ENCODE peak calls at places on chromosome 21, in four cellular contexts. A is hypothalamus, M is mesothelial cell of epicardium, N is NCI-H524 treated with DMSO at 0.1 percent for 48 hours. S is an unnamed sample.

GRCh38 chr21:41374177-41374712 is 12.4 kb downstream of the MX2 start:
- DNase-seq in A (no peak), M (no peak), N (no peak), S (no peak)

GRCh38 chr21:19198801-19199200 is 795.2 kb upstream of the TMPRSS15 start:
- DNase-seq in A (no peak), M (no peak), N (no peak), S (no peak)

GRCh38 chr21:28632718-28633408 is 359.8 kb downstream of the LTN1 start:
- DNase-seq in A (no peak), M (no peak), N (no peak), S (peak; percentile 32)

GRCh38 chr21:32237021-32237420 is 41.8 kb downstream of the MIS18A start:
- DNase-seq in A (no peak), M (no peak), N (no peak), S (no peak)

GRCh38 chr21:41199123-41199522 is 31.2 kb downstream of the BACE2 start:
- DNase-seq in A (no peak), M (no peak), N (no peak), S (no peak)

GRCh38 chr21:38333290-38334272 is 76.8 kb downstream of the KCNJ15 start:
- DNase-seq in A (no peak), M (no peak), N (no peak), S (no peak)

GRCh38 chr21:39472211-39472610 is 20.4 kb downstream of the SH3BGR start:
- DNase-seq in A (no peak), M (no peak), N (no peak), S (no peak)

GRCh38 chr21:29523646-29524045 is 224.9 kb downstream of the BACH1 start:
- DNase-seq in A (no peak), M (no peak), N (no peak), S (no peak)

GRCh38 chr21:46083271-46084040 is 14.5 kb upstream of the COL6A2 start:
- DNase-seq in A (no peak), M (no peak), N (no peak), S (peak; percentile 17)

GRCh38 chr21:32329776-32330175 is 31.1 kb downstream of the MRAP start:
- DNase-seq in A (no peak), M (no peak), N (no peak), S (no peak)

GRCh38 chr21:32592929-32593502 is 7.7 kb upstream of the TCP10L start:
- DNase-seq in A (no peak), M (no peak), N (no peak), S (no peak)

GRCh38 chr21:41973427-41973831 is 19.6 kb upstream of the C2CD2 start:
- DNase-seq in A (no peak), M (peak; percentile 28), N (no peak), S (peak; percentile 15)

GRCh38 chr21:26055010-26055409 is 115.6 kb downstream of the APP start:
- DNase-seq in A (no peak), M (no peak), N (no peak), S (no peak)

GRCh38 chr21:33443174-33443573 is 36.6 kb downstream of the TMEM50B start:
- DNase-seq in A (no peak), M (no peak), N (no peak), S (no peak)

GRCh38 chr21:33268736-33269441 is 2.7 kb downstream of the IL10RB start:
- DNase-seq in A (no peak), M (no peak), N (no peak), S (peak; percentile 88)

GRCh38 chr21:33042812-33043211 is 17.1 kb downstream of the OLIG2 start:
- DNase-seq in A (no peak), M (no peak), N (no peak), S (no peak)

S was measured in breast epithelium.